ENCODE peak calls at places on chromosomes 16 and 17, in six cellular contexts. L is T47D, Q is GM23248, G is GM23338, A is HTR-8/SVneo, V is skeletal muscle cell. H is an unnamed sample.

GRCh38 chr16:50878966-50879615 is 137.2 kb downstream of the CYLD start:
- DNase-seq in Q (no peak), V (no peak), L (no peak), A (no peak), G (peak), H (no peak)

GRCh38 chr17:185445-186138 is 4.1 kb upstream of the DOC2B start:
- DNase-seq in G (no peak), Q (no peak), V (no peak), A (no peak), L (no peak), H (no peak)

GRCh38 chr16:73047221-73047535 is 750 bp downstream of the ZFHX3 start:
- DNase-seq in L (no peak), Q (peak), V (no peak), A (no peak), G (no peak), H (no peak)

GRCh38 chr16:48831081-48831722 is 221.2 kb upstream of the N4BP1 start:
- DNase-seq in L (no peak), V (no peak), G (peak), A (no peak), Q (no peak), H (no peak)

GRCh38 chr17:13601776-13602551 is at the start of gene HS3ST3A1:
- DNase-seq in V (peak), Q (peak), A (peak), G (peak), L (no peak), H (no peak)

GRCh38 chr16:881219-882097 is 80.9 kb upstream of the GNG13 start:
- DNase-seq in A (no peak), L (no peak), G (no peak), Q (no peak), V (no peak), H (no peak)

GRCh38 chr17:77230436-77230830 is 89.7 kb downstream of the SEC14L1 start:
- DNase-seq in A (no peak), V (no peak), Q (no peak), G (no peak), L (no peak), H (no peak)

GRCh38 chr17:72075995-72076677 is 44.7 kb upstream of the SOX9 start:
- DNase-seq in A (no peak), G (no peak), Q (no peak), L (no peak), V (no peak), H (no peak)

GRCh38 chr17:42750730-42751356 is 6.0 kb upstream of the EZH1 start:
- DNase-seq in L (no peak), A (no peak), V (no peak), G (no peak), Q (no peak), H (no peak)

GRCh38 chr16:56211471-56211944 is 20.2 kb downstream of the GNAO1 start:
- DNase-seq in V (no peak), L (no peak), A (no peak), G (no peak), Q (no peak), H (no peak)

GRCh38 chr16:22356930-22357634 is 17.3 kb downstream of the CDR2 start:
- DNase-seq in A (no peak), L (no peak), V (no peak), Q (no peak), G (no peak), H (no peak)

H was measured in NCI-H187.